ENCODE peak calls at places on chromosomes 3 and 15, in nine cellular contexts. H, X, D, M, K, P, E, G and F are unnamed samples. For H3K4me1, the result is how much of the 10 kb centered on the place peaks cover.

GRCh38 chr3:4471907-4472306 is 4.8 kb upstream of the SUMF1 start:
- DNase-seq in H (no peak), X (no peak), D (no peak), M (no peak), K (no peak), P (no peak), E (peak), G (no peak), F (no peak)

GRCh38 chr3:15860014-15860934 is 62.5 kb upstream of the ANKRD28 start:
- DNase-seq in H (peak), X (no peak), D (peak), M (peak), K (peak), P (peak), E (peak), G (peak), F (peak)

GRCh38 chr3:32839714-32840085 is 21.9 kb downstream of the TRIM71 start:
- DNase-seq in H (no peak), X (no peak), D (no peak), M (no peak), K (no peak), P (no peak), E (no peak), G (no peak), F (no peak)

GRCh38 chr3:58529516-58530353 is 7.3 kb downstream of the ACOX2 start:
- DNase-seq in H (no peak), X (no peak), D (no peak), M (peak), K (no peak), P (no peak), E (no peak), G (no peak), F (peak)

GRCh38 chr3:37785718-37786117 is 76.0 kb upstream of the CTDSPL start:
- DNase-seq in H (no peak), X (no peak), D (no peak), M (no peak), K (no peak), P (no peak), E (no peak), G (no peak), F (no peak)

GRCh38 chr3:54698059-54698458 is 229.8 kb downstream of the LRTM1 start:
- DNase-seq in H (no peak), X (no peak), D (no peak), M (no peak), K (no peak), P (no peak), E (no peak), G (no peak), F (no peak)

GRCh38 chr3:134315286-134316106 is 58.8 kb downstream of the AMOTL2 start:
- DNase-seq in H (peak), X (no peak), D (peak), M (peak), K (peak), P (peak), E (peak), G (peak), F (no peak)

GRCh38 chr3:144774897-144775296 is 803.3 kb downstream of the DIPK2A start:
- DNase-seq in H (no peak), X (no peak), D (no peak), M (no peak), K (no peak), P (no peak), E (no peak), G (no peak), F (peak)

GRCh38 chr3:47542614-47543173 is 29.2 kb upstream of the ELP6 start:
- DNase-seq in H (peak), X (no peak), D (peak), M (no peak), K (peak), P (no peak), E (peak), G (no peak), F (peak)

GRCh38 chr15:66653852-66654251 is 48.2 kb upstream of the SMAD6 start:
- DNase-seq in H (no peak), X (no peak), D (no peak), M (no peak), K (no peak), P (no peak), E (no peak), G (no peak), F (no peak)

GRCh38 chr3:172317984-172318383 is 130.3 kb downstream of the GHSR start:
- DNase-seq in H (peak), X (peak), D (no peak), M (no peak), K (peak), P (peak), E (peak), G (peak), F (peak)

GRCh38 chr15:82849556-82850241 is 40.3 kb downstream of the WHAMM start:
- DNase-seq in H (peak), X (no peak), D (no peak), M (peak), K (peak), P (peak), E (peak), G (peak), F (peak)

GRCh38 chr15:65836665-65837064 is 32.6 kb upstream of the RAB11A start:
- DNase-seq in H (no peak), X (no peak), D (no peak), M (peak), K (no peak), P (no peak), E (no peak), G (no peak), F (no peak)

GRCh38 chr15:63968700-63969099 is 77.6 kb downstream of the DAPK2 start:
- DNase-seq in H (no peak), X (no peak), D (no peak), M (peak), K (no peak), P (no peak), E (no peak), G (no peak), F (no peak)

GRCh38 chr15:95149036-95149435 is 917.7 kb downstream of the MCTP2 start:
- DNase-seq in H (no peak), X (no peak), D (no peak), M (no peak), K (no peak), P (no peak), E (no peak), G (no peak), F (no peak)

DNA sequence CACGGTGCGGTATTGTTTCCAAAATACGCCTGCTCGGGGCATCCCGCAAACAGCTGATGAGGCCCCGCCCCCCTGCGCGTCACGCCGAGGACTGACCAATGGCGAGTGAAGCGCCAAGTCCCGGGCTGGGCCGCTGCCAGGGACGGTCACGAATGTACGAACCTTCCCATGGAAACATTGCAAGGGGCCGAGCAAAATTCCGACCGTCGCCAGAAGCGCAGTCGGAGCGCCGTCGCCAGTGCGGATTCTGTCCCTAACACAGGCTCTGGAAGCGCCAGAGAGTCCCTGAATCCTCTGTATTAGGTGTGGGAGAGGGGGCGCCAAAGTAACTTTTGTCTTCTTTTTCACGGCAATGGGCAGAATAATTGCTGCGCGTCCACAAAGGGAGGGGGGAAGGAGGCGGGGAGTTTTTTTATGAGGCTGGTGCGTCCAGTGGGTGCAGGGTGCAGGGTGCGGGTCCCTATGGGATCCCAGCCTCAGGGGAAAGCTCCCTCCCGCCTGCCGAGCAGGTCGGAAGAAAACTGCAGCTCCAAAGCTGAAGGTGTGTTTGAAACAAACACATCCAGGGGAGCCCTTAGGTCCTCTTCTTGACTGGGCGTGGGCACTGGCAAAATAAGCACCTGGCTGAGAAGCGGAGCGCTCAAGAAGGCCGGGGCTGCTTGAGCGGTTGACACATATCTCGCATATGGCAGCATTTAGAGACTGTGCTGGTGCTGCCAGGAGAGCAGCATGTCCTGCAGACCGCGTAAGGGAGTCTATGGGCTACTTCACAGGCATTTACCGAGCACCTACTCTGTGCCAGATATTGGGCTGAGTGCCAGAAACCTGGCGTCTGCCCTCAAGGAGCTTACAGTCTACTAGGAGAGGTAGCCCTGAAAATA is at the start of gene BMF:
- DNase-seq in H (peak), X (peak), D (peak), M (peak), K (peak), P (peak), E (peak), G (peak), F (peak)
- H3K4me3 ChIP-seq in H (peak), X (peak), D (peak), M (peak), K (peak), P (peak), E (peak), G (peak), F (peak)

GRCh38 chr15:59999064-59999377 is 5.1 kb upstream of the FOXB1 start:
- DNase-seq in H (no peak), X (no peak), D (no peak), M (peak), K (no peak), P (no peak), E (no peak), G (no peak), F (no peak)
- H3K4me1 ChIP-seq in H (under half), X (under half), D (under half), M (under half), K (under half), P (under half), E (under half), G (under half), F (under half)

GRCh38 chr3:30135190-30135589 is 471.2 kb upstream of the TGFBR2 start:
- DNase-seq in H (no peak), X (no peak), D (no peak), M (no peak), K (no peak), P (no peak), E (no peak), G (no peak), F (no peak)
- TF ChIP-seq CTCF in H (no peak), X (no peak), D (no peak), M (peak), K (no peak), P (no peak), E (no peak), G (no peak), F (no peak)

DNA sequence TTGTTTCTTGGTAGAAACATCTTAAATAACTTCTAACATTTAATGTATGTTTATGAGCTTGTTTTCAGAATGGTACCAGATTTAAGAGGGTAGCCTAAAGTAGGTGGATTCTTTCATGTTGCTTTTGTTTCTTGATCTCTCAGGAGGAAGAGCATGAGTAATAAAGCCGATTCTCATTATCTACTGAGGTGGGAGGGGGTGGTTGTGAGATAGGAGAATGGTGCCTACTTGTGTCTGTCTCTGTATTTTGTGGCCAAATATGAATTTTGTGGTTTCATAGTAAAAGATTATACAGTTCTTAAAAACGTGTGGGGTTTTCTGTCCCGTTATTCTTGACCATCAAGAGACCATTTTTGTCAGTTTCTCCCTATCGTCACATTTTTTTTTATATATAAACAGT is 2.2 kb downstream of the ATP2C1 start:
- DNase-seq in H (no peak), X (no peak), D (no peak), M (no peak), K (no peak), P (no peak), E (no peak), G (no peak), F (no peak)
- H3K4me3 ChIP-seq in H (no peak), X (peak), D (no peak), M (peak), K (peak), P (no peak), E (no peak), G (no peak), F (peak)

DNA sequence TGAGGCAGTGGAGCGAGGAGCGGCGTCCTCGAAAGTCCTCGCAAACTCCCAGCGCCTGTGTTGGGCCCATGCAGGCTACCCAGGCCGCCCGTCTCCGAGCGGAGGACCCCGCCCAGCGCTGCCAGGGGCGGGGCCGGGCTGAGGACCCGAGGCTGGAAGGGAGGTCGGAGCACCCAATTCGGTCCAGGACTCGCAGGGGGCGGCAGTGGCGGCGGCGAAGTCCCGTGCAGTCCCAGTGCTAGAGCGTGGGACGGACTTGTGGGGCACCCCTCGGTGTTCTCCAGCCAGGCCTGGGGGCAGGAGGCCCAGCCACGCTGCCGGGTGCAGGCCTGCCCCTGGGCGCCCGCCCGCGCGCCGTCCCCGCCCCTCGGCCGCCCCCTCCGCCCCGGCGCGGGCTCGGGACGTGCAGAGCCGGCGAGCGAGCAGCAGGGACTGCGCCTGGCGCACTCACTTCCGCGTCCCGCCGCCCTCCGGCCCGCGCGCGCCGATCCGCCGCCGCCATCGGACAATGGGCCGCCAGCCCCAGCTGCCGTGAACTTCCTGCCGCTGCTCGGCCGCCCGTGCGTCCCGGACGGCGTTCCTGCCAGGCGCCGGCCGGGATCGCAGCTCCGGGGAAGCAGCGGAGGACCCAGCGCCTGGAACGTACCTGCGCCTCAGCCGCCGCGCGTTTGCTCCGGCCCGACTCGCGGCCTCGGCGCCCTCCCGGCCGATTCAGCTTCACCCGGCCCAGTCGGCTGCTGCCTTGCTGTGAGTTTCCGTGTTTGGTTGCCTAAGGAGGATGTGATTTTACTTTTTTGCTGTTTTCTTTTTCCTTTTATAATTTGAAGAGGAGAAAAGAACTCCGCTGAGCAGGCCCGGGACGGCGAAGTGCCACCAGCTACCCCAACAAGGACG is 596 bp upstream of the LIMD1 start:
- DNase-seq in H (peak), X (no peak), D (peak), M (peak), K (peak), P (peak), E (peak), G (peak), F (peak)
- H3K4me1 ChIP-seq in H (under half), X (under half), D (under half), M (under half), K (under half), P (under half), E (under half), G (under half), F (under half)